ENCODE peak calls at places on chromosomes 7 and 10, in nine cellular contexts. Y is GM12878; H is occipital lobe; O is activated CD4-positive, alpha-beta T cell treated with anti-CD3 and anti-CD28 coated beads, Interleukin-2, amount 10 ng/mL, durations not matched to agents 7 days and 5 days; C is cardiac fibroblast; J is stimulated activated CD4-positive, alpha-beta T cell treated with anti-CD3 and anti-CD28 coated beads, Interleukin-2, amount 100 ng/mL, for 48 hours; K is lower leg skin; M is tibial nerve; U is H9. T is an unnamed sample.

GRCh38 chr7:157442456-157442855 is 105.7 kb downstream of the DNAJB6 start:
- DNase-seq in Y (no peak), H (no peak), O (no peak), C (no peak), J (no peak), K (peak), M (no peak), U (no peak), T (no peak)

GRCh38 chr10:69663548-69663947 is 33.5 kb downstream of the FAM241B start:
- DNase-seq in Y (no peak), H (no peak), O (no peak), C (no peak), J (no peak), K (no peak), M (no peak), U (peak), T (no peak)

GRCh38 chr10:88152720-88153119 is 289.3 kb downstream of the PTEN start:
- DNase-seq in Y (peak), H (no peak), O (peak), C (peak), J (peak), K (peak), M (no peak), U (no peak), T (no peak)

GRCh38 chr10:34106356-34106885 is 708.7 kb downstream of the PARD3 start:
- DNase-seq in Y (no peak), H (no peak), O (no peak), C (no peak), J (no peak), K (no peak), M (no peak), U (no peak), T (no peak)

GRCh38 chr7:51230723-51231122 is 85.9 kb downstream of the COBL start:
- DNase-seq in Y (no peak), H (no peak), O (no peak), C (no peak), J (no peak), K (peak), M (no peak), U (no peak), T (no peak)

GRCh38 chr7:47383064-47383463 is 198.8 kb downstream of the TNS3 start:
- DNase-seq in Y (no peak), H (no peak), O (no peak), C (no peak), J (no peak), K (peak), M (no peak), U (no peak), T (no peak)

GRCh38 chr10:114824396-114824795 is 2.8 kb downstream of the FHIP2A start:
- DNase-seq in Y (no peak), H (no peak), O (no peak), C (peak), J (no peak), K (no peak), M (no peak), U (no peak), T (no peak)

GRCh38 chr10:50470798-50471582 is 152.8 kb downstream of the SGMS1 start:
- DNase-seq in Y (no peak), H (no peak), O (no peak), C (no peak), J (no peak), K (no peak), M (no peak), U (no peak), T (no peak)

GRCh38 chr7:39847227-39847626 is 102.8 kb upstream of the CDK13 start:
- DNase-seq in Y (no peak), H (no peak), O (no peak), C (peak), J (no peak), K (no peak), M (no peak), U (no peak), T (no peak)

GRCh38 chr10:90363799-90364483 is 493.9 kb downstream of the HTR7 start:
- DNase-seq in Y (no peak), H (no peak), O (no peak), C (peak), J (no peak), K (no peak), M (no peak), U (no peak), T (no peak)

GRCh38 chr10:102985811-102986210 is 67.7 kb downstream of the CNNM2 start:
- DNase-seq in Y (no peak), H (no peak), O (no peak), C (no peak), J (no peak), K (no peak), M (no peak), U (no peak), T (no peak)

GRCh38 chr7:71457021-71457420 is 325.1 kb downstream of the GALNT17 start:
- DNase-seq in Y (no peak), H (no peak), O (no peak), C (no peak), J (no peak), K (no peak), M (no peak), U (peak), T (no peak)

GRCh38 chr10:69421611-69422308 is 5.0 kb upstream of the TACR2 start:
- DNase-seq in Y (no peak), H (no peak), O (no peak), C (no peak), J (no peak), K (peak), M (no peak), U (no peak), T (no peak)

GRCh38 chr7:23184709-23185354 is 3.0 kb downstream of the NUP42 start:
- DNase-seq in Y (peak), H (no peak), O (no peak), C (peak), J (no peak), K (no peak), M (peak), U (no peak), T (peak)

GRCh38 chr7:41977165-41977651 is 259.8 kb downstream of the GLI3 start:
- DNase-seq in Y (no peak), H (no peak), O (no peak), C (peak), J (no peak), K (no peak), M (peak), U (peak), T (no peak)

GRCh38 chr7:21318190-21318915 is 109.5 kb upstream of the SP4 start:
- DNase-seq in Y (no peak), H (no peak), O (no peak), C (peak), J (no peak), K (no peak), M (no peak), U (no peak), T (no peak)

GRCh38 chr10:102845352-102845902 is 8.2 kb upstream of the CYP17A1 start:
- DNase-seq in Y (no peak), H (no peak), O (no peak), C (no peak), J (no peak), K (peak), M (no peak), U (no peak), T (no peak)

GRCh38 chr10:62422068-62422590 is 48.0 kb downstream of the ZNF365 start:
- DNase-seq in Y (no peak), H (no peak), O (no peak), C (peak), J (no peak), K (no peak), M (no peak), U (no peak), T (no peak)

GRCh38 chr7:121372376-121373024 is 23.6 kb downstream of the FAM3C start:
- DNase-seq in Y (peak), H (no peak), O (no peak), C (no peak), J (no peak), K (no peak), M (no peak), U (no peak), T (no peak)

T was measured in hypothalamus.